ENCODE peak calls at places on chromosomes 13 and 19, in eight cellular contexts. One of them, this sample, is unnamed. For H3K27me3, the result is how much of the 10 kb centered on the place peaks cover.

GRCh38 chr13:98665638-98665995 is 86.9 kb downstream of the SLC15A1 start:
- DNase-seq in brain microvascular endothelial cell: no peak
- DNase-seq in HCT116: no peak
- DNase-seq in mammary epithelial cell: no peak
- DNase-seq in tibial artery: no peak
- DNase-seq in gastrocnemius medialis: no peak
- DNase-seq in stomach: no peak
- DNase-seq in CD8-positive, alpha-beta T cell: no peak
- DNase-seq in this sample: no peak

GRCh38 chr19:33486407-33486806 is 35.2 kb downstream of the PEPD start:
- DNase-seq in brain microvascular endothelial cell: no peak
- DNase-seq in HCT116: no peak
- DNase-seq in mammary epithelial cell: no peak
- DNase-seq in tibial artery: peak
- DNase-seq in gastrocnemius medialis: no peak
- DNase-seq in stomach: no peak
- DNase-seq in CD8-positive, alpha-beta T cell: no peak
- DNase-seq in this sample: no peak

GRCh38 chr19:39936020-39936419 is 1.6 kb upstream of the FCGBP start:
- DNase-seq in brain microvascular endothelial cell: no peak
- DNase-seq in HCT116: no peak
- DNase-seq in mammary epithelial cell: no peak
- DNase-seq in tibial artery: no peak
- DNase-seq in gastrocnemius medialis: no peak
- DNase-seq in stomach: peak
- DNase-seq in CD8-positive, alpha-beta T cell: no peak
- DNase-seq in this sample: no peak

GRCh38 chr19:19120308-19121156 is 17.7 kb downstream of the TMEM161A start:
- DNase-seq in brain microvascular endothelial cell: peak
- DNase-seq in HCT116: no peak
- DNase-seq in mammary epithelial cell: no peak
- DNase-seq in tibial artery: no peak
- DNase-seq in gastrocnemius medialis: no peak
- DNase-seq in stomach: peak
- DNase-seq in CD8-positive, alpha-beta T cell: no peak
- DNase-seq in this sample: no peak

GRCh38 chr13:83733293-83733692 is 149.0 kb downstream of the SLITRK1 start:
- DNase-seq in brain microvascular endothelial cell: no peak
- DNase-seq in HCT116: no peak
- DNase-seq in mammary epithelial cell: no peak
- DNase-seq in tibial artery: no peak
- DNase-seq in gastrocnemius medialis: no peak
- DNase-seq in stomach: no peak
- DNase-seq in CD8-positive, alpha-beta T cell: no peak
- DNase-seq in this sample: no peak

GRCh38 chr19:21698215-21698614 is 69.2 kb downstream of the ZNF100 start:
- DNase-seq in brain microvascular endothelial cell: no peak
- DNase-seq in HCT116: no peak
- DNase-seq in mammary epithelial cell: peak
- DNase-seq in tibial artery: no peak
- DNase-seq in gastrocnemius medialis: no peak
- DNase-seq in stomach: no peak
- DNase-seq in CD8-positive, alpha-beta T cell: no peak
- DNase-seq in this sample: no peak

GRCh38 chr19:52453324-52454094 is at the start of gene ZNF578:
- DNase-seq in brain microvascular endothelial cell: peak
- DNase-seq in HCT116: no peak
- DNase-seq in mammary epithelial cell: peak
- DNase-seq in tibial artery: peak
- DNase-seq in gastrocnemius medialis: peak
- DNase-seq in stomach: peak
- DNase-seq in CD8-positive, alpha-beta T cell: peak
- DNase-seq in this sample: peak

GRCh38 chr19:18086590-18087138 is at the start of gene IL12RB1:
- DNase-seq in brain microvascular endothelial cell: no peak
- DNase-seq in HCT116: no peak
- DNase-seq in mammary epithelial cell: no peak
- DNase-seq in tibial artery: no peak
- DNase-seq in gastrocnemius medialis: no peak
- DNase-seq in stomach: peak
- DNase-seq in CD8-positive, alpha-beta T cell: peak
- DNase-seq in this sample: no peak

GRCh38 chr13:72952529-72953141 is 106.2 kb upstream of the KLF5 start:
- DNase-seq in brain microvascular endothelial cell: no peak
- DNase-seq in HCT116: no peak
- DNase-seq in mammary epithelial cell: no peak
- DNase-seq in tibial artery: no peak
- DNase-seq in gastrocnemius medialis: no peak
- DNase-seq in stomach: no peak
- DNase-seq in CD8-positive, alpha-beta T cell: no peak
- DNase-seq in this sample: no peak

GRCh38 chr13:98441056-98441676 is 135.7 kb downstream of the STK24 start:
- DNase-seq in brain microvascular endothelial cell: no peak
- DNase-seq in HCT116: no peak
- DNase-seq in mammary epithelial cell: no peak
- DNase-seq in tibial artery: no peak
- DNase-seq in gastrocnemius medialis: no peak
- DNase-seq in stomach: no peak
- DNase-seq in CD8-positive, alpha-beta T cell: no peak
- DNase-seq in this sample: no peak

GRCh38 chr13:97133955-97134354 is 88.2 kb upstream of the MBNL2 start:
- DNase-seq in brain microvascular endothelial cell: no peak
- DNase-seq in HCT116: no peak
- DNase-seq in mammary epithelial cell: no peak
- DNase-seq in tibial artery: no peak
- DNase-seq in gastrocnemius medialis: no peak
- DNase-seq in stomach: no peak
- DNase-seq in CD8-positive, alpha-beta T cell: no peak
- DNase-seq in this sample: no peak

GRCh38 chr19:41530761-41531301 is 45.1 kb upstream of the CEACAM21 start:
- DNase-seq in brain microvascular endothelial cell: no peak
- DNase-seq in HCT116: no peak
- DNase-seq in mammary epithelial cell: no peak
- DNase-seq in tibial artery: peak
- DNase-seq in gastrocnemius medialis: peak
- DNase-seq in stomach: no peak
- DNase-seq in CD8-positive, alpha-beta T cell: no peak
- DNase-seq in this sample: no peak

GRCh38 chr19:2476451-2477140 is 669 bp downstream of the GADD45B start:
- DNase-seq in brain microvascular endothelial cell: peak
- DNase-seq in HCT116: no peak
- DNase-seq in mammary epithelial cell: peak
- DNase-seq in tibial artery: peak
- DNase-seq in gastrocnemius medialis: peak
- DNase-seq in stomach: peak
- DNase-seq in CD8-positive, alpha-beta T cell: peak
- DNase-seq in this sample: no peak

GRCh38 chr19:2475702-2476450 is at the start of gene GADD45B:
- DNase-seq in brain microvascular endothelial cell: peak
- DNase-seq in HCT116: peak
- DNase-seq in mammary epithelial cell: peak
- DNase-seq in tibial artery: peak
- DNase-seq in gastrocnemius medialis: peak
- DNase-seq in stomach: peak
- DNase-seq in CD8-positive, alpha-beta T cell: peak
- DNase-seq in this sample: no peak

GRCh38 chr19:2474232-2475017 is 1.5 kb upstream of the GADD45B start:
- DNase-seq in brain microvascular endothelial cell: peak
- DNase-seq in HCT116: no peak
- DNase-seq in mammary epithelial cell: peak
- DNase-seq in tibial artery: peak
- DNase-seq in gastrocnemius medialis: peak
- DNase-seq in stomach: peak
- DNase-seq in CD8-positive, alpha-beta T cell: peak
- DNase-seq in this sample: no peak

GRCh38 chr19:2477141-2477710 is 1.3 kb downstream of the GADD45B start:
- DNase-seq in brain microvascular endothelial cell: no peak
- DNase-seq in HCT116: no peak
- DNase-seq in mammary epithelial cell: peak
- DNase-seq in tibial artery: peak
- DNase-seq in gastrocnemius medialis: peak
- DNase-seq in stomach: peak
- DNase-seq in CD8-positive, alpha-beta T cell: peak
- DNase-seq in this sample: no peak

GRCh38 chr19:2475018-2475701 is 767 bp upstream of the GADD45B start:
- DNase-seq in brain microvascular endothelial cell: peak
- DNase-seq in HCT116: no peak
- DNase-seq in mammary epithelial cell: peak
- DNase-seq in tibial artery: peak
- DNase-seq in gastrocnemius medialis: peak
- DNase-seq in stomach: peak
- DNase-seq in CD8-positive, alpha-beta T cell: peak
- DNase-seq in this sample: no peak
- H3K27me3 ChIP-seq in brain microvascular endothelial cell: under half
- H3K27me3 ChIP-seq in HCT116: under half
- H3K27me3 ChIP-seq in mammary epithelial cell: under half
- H3K27me3 ChIP-seq in tibial artery: under half
- H3K27me3 ChIP-seq in gastrocnemius medialis: under half
- H3K27me3 ChIP-seq in stomach: under half
- H3K27me3 ChIP-seq in CD8-positive, alpha-beta T cell: under half
- H3K27me3 ChIP-seq in this sample: under half

DNA sequence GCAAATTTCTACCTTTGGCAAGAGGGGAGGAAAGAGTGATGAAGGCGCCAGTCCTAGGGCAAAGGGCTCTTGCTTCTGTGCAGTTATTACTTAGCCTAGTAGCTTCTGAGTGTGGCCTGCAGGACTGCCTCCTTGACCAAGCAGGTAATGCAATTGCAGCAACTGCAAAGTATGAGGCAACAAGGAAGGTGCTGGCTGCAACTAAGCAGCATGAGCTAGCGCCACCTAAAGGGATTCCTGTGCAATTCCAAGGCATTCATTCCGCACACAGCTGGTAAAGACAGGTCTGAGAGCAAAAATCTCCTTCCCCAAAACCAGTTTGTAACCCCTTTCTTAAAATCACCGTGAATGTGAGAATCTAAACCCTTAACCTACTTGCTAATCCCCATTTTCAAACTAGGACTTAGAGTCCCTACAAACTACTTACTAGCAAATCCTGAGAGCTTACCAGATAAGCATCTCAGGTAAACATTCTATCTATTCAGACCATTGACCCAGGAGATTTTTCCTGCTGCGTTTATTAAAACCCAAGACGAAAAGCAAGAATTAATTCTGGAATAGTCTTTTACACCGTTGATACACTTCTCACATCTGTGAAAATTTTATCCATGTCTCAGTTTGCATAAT is 62.9 kb downstream of the DCT start:
- DNase-seq in brain microvascular endothelial cell: peak
- DNase-seq in HCT116: peak
- DNase-seq in mammary epithelial cell: peak
- DNase-seq in tibial artery: no peak
- DNase-seq in gastrocnemius medialis: no peak
- DNase-seq in stomach: no peak
- DNase-seq in CD8-positive, alpha-beta T cell: no peak
- DNase-seq in this sample: no peak
- TF ChIP-seq CTCF in brain microvascular endothelial cell: peak
- TF ChIP-seq CTCF in HCT116: peak
- TF ChIP-seq CTCF in mammary epithelial cell: peak
- TF ChIP-seq CTCF in tibial artery: no peak
- TF ChIP-seq CTCF in gastrocnemius medialis: no peak
- TF ChIP-seq CTCF in stomach: no peak
- TF ChIP-seq CTCF in CD8-positive, alpha-beta T cell: no peak
- TF ChIP-seq CTCF in this sample: peak

GRCh38 chr19:44747739-44748425 is 626 bp upstream of the BCL3 start:
- DNase-seq in brain microvascular endothelial cell: no peak
- DNase-seq in HCT116: no peak
- DNase-seq in mammary epithelial cell: peak
- DNase-seq in tibial artery: peak
- DNase-seq in gastrocnemius medialis: peak
- DNase-seq in stomach: peak
- DNase-seq in CD8-positive, alpha-beta T cell: peak
- DNase-seq in this sample: no peak

GRCh38 chr19:44746616-44746945 is 1.9 kb upstream of the BCL3 start:
- DNase-seq in brain microvascular endothelial cell: no peak
- DNase-seq in HCT116: no peak
- DNase-seq in mammary epithelial cell: no peak
- DNase-seq in tibial artery: no peak
- DNase-seq in gastrocnemius medialis: no peak
- DNase-seq in stomach: no peak
- DNase-seq in CD8-positive, alpha-beta T cell: no peak
- DNase-seq in this sample: no peak

GRCh38 chr19:44745887-44746600 is 2.5 kb upstream of the BCL3 start:
- DNase-seq in brain microvascular endothelial cell: no peak
- DNase-seq in HCT116: no peak
- DNase-seq in mammary epithelial cell: no peak
- DNase-seq in tibial artery: no peak
- DNase-seq in gastrocnemius medialis: no peak
- DNase-seq in stomach: no peak
- DNase-seq in CD8-positive, alpha-beta T cell: no peak
- DNase-seq in this sample: no peak

GRCh38 chr19:44746946-44747738 is 1.4 kb upstream of the BCL3 start:
- DNase-seq in brain microvascular endothelial cell: peak
- DNase-seq in HCT116: peak
- DNase-seq in mammary epithelial cell: peak
- DNase-seq in tibial artery: peak
- DNase-seq in gastrocnemius medialis: peak
- DNase-seq in stomach: peak
- DNase-seq in CD8-positive, alpha-beta T cell: peak
- DNase-seq in this sample: peak

GRCh38 chr19:44745386-44745831 is 3.1 kb upstream of the BCL3 start:
- DNase-seq in brain microvascular endothelial cell: no peak
- DNase-seq in HCT116: peak
- DNase-seq in mammary epithelial cell: peak
- DNase-seq in tibial artery: peak
- DNase-seq in gastrocnemius medialis: peak
- DNase-seq in stomach: peak
- DNase-seq in CD8-positive, alpha-beta T cell: no peak
- DNase-seq in this sample: no peak
- H3K27me3 ChIP-seq in brain microvascular endothelial cell: under half
- H3K27me3 ChIP-seq in HCT116: under half
- H3K27me3 ChIP-seq in mammary epithelial cell: under half
- H3K27me3 ChIP-seq in tibial artery: under half
- H3K27me3 ChIP-seq in gastrocnemius medialis: under half
- H3K27me3 ChIP-seq in stomach: under half
- H3K27me3 ChIP-seq in CD8-positive, alpha-beta T cell: under half
- H3K27me3 ChIP-seq in this sample: under half

DNA sequence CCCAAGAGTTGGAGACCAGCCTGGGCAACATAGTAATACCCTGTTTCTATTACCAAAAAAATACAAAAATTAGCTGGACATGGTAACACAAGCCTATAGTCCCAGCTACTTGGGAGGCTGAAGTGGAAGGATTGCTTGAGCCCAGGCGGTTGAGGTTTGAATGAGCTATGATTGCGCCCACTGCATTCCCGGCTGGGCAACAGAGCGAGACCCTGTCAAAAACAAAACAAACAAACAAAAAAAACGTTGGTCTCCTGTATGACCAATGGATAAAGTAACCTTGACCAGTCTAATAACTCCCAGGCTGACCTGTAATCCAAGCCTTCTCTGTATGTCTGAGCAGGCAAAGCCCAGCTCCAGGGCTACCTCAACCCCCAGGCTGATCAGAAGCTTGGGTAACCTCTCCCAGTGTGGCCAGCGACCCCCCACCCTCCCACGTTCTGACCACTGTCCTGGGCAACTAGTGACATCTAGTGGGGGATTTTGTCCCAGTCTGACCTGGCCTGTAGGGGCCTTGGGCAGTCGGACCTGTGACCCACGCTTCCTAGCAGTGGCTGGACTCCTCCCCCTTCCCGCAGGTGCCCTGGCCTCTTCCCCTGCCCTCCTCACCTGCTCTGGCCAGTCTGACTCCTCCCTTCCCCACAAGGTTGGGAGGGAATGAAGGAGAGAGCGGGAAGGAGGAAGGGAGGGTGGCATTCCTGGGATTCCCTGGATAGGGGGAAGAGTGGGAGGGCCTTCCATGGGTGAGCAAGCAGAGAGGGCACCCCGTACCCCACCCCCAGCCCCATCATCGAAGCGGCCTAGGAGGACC is 1.0 kb upstream of the BCAM start:
- DNase-seq in brain microvascular endothelial cell: peak
- DNase-seq in HCT116: peak
- DNase-seq in mammary epithelial cell: peak
- DNase-seq in tibial artery: no peak
- DNase-seq in gastrocnemius medialis: peak
- DNase-seq in stomach: peak
- DNase-seq in CD8-positive, alpha-beta T cell: no peak
- DNase-seq in this sample: peak
- TF ChIP-seq CTCF in brain microvascular endothelial cell: peak
- TF ChIP-seq CTCF in HCT116: peak
- TF ChIP-seq CTCF in mammary epithelial cell: peak
- TF ChIP-seq CTCF in tibial artery: peak
- TF ChIP-seq CTCF in gastrocnemius medialis: peak
- TF ChIP-seq CTCF in stomach: no peak
- TF ChIP-seq CTCF in CD8-positive, alpha-beta T cell: no peak
- TF ChIP-seq CTCF in this sample: peak